ENCODE peak calls at places on chromosomes 16 and 17, in eight cellular contexts. K is cardiac muscle cell, Y is body of pancreas, S is Peyer's patch, U is neural progenitor cell, O is GM23338, X is heart right ventricle, E is psoas muscle. W is an unnamed sample. For H3K4me1, the result is how much of the 10 kb centered on the place peaks cover.

GRCh38 chr17:48502312-48502711 is 28.5 kb downstream of the HOXB1 start:
- DNase-seq in K (no peak), Y (no peak), S (no peak), U (no peak), O (no peak), X (no peak), E (no peak), W (no peak)

GRCh38 chr16:20385844-20386832 is 18.4 kb downstream of the PDILT start:
- DNase-seq in K (peak), Y (peak), S (peak), U (peak), O (peak), X (peak), E (peak), W (peak)

GRCh38 chr16:55778718-55779117 is 54.2 kb downstream of the CES1 start:
- DNase-seq in K (no peak), Y (no peak), S (no peak), U (no peak), O (no peak), X (no peak), E (no peak), W (no peak)

GRCh38 chr17:67164298-67164697 is 80.7 kb downstream of the HELZ start:
- DNase-seq in K (no peak), Y (no peak), S (no peak), U (no peak), O (no peak), X (no peak), E (no peak), W (no peak)

GRCh38 chr16:89099905-89100304 is 6.3 kb downstream of the ACSF3 start:
- DNase-seq in K (no peak), Y (no peak), S (peak), U (no peak), O (no peak), X (no peak), E (no peak), W (no peak)

GRCh38 chr17:57517216-57517518 is 227.9 kb downstream of the CCDC182 start:
- DNase-seq in K (peak), Y (no peak), S (no peak), U (peak), O (no peak), X (peak), E (no peak), W (no peak)

GRCh38 chr17:76014925-76015261 is 12.2 kb downstream of the EVPL start:
- DNase-seq in K (no peak), Y (peak), S (no peak), U (no peak), O (no peak), X (no peak), E (no peak), W (no peak)

GRCh38 chr17:66711403-66711802 is 123.5 kb upstream of the CACNG5 start:
- DNase-seq in K (no peak), Y (no peak), S (no peak), U (no peak), O (no peak), X (no peak), E (no peak), W (no peak)

GRCh38 chr16:24931091-24931490 is 84.1 kb downstream of the ARHGAP17 start:
- DNase-seq in K (no peak), Y (no peak), S (no peak), U (no peak), O (no peak), X (no peak), E (no peak), W (no peak)

GRCh38 chr17:18860161-18860972 is 2.4 kb downstream of the PRPSAP2 start:
- DNase-seq in K (no peak), Y (no peak), S (peak), U (no peak), O (no peak), X (no peak), E (no peak), W (no peak)

GRCh38 chr17:17180741-17181525 is 25.2 kb downstream of the PLD6 start:
- DNase-seq in K (no peak), Y (no peak), S (no peak), U (no peak), O (no peak), X (peak), E (no peak), W (no peak)

GRCh38 chr16:58882292-58882691 is 148.2 kb upstream of the GOT2 start:
- DNase-seq in K (no peak), Y (peak), S (no peak), U (no peak), O (no peak), X (no peak), E (no peak), W (no peak)

GRCh38 chr16:9793623-9794022 is 388.6 kb downstream of the GRIN2A start:
- DNase-seq in K (no peak), Y (no peak), S (no peak), U (no peak), O (no peak), X (no peak), E (no peak), W (no peak)

GRCh38 chr16:12271006-12271405 is 294.5 kb downstream of the SNX29 start:
- DNase-seq in K (no peak), Y (no peak), S (no peak), U (peak), O (peak), X (no peak), E (no peak), W (no peak)

GRCh38 chr16:69309316-69309715 is 1.8 kb upstream of the VPS4A start:
- DNase-seq in K (no peak), Y (no peak), S (peak), U (no peak), O (peak), X (no peak), E (no peak), W (no peak)

GRCh38 chr17:36001862-36002603 is 680 bp upstream of the CCL15 start:
- DNase-seq in K (peak), Y (peak), S (peak), U (peak), O (no peak), X (no peak), E (no peak), W (no peak)

GRCh38 chr16:14205666-14206065 is 134.5 kb downstream of the MRTFB start:
- DNase-seq in K (no peak), Y (no peak), S (no peak), U (no peak), O (no peak), X (no peak), E (no peak), W (no peak)

GRCh38 chr17:74410001-74410443 is 21.9 kb upstream of the GPRC5C start:
- DNase-seq in K (no peak), Y (no peak), S (no peak), U (no peak), O (no peak), X (no peak), E (no peak), W (no peak)

GRCh38 chr17:71260366-71260765 is 860.5 kb upstream of the SOX9 start:
- DNase-seq in K (no peak), Y (no peak), S (no peak), U (no peak), O (no peak), X (no peak), E (no peak), W (no peak)

GRCh38 chr17:46832945-46833839 is 14.7 kb upstream of the WNT3 start:
- DNase-seq in K (peak), Y (peak), S (no peak), U (peak), O (no peak), X (peak), E (peak), W (no peak)

GRCh38 chr17:40103082-40103741 is 2.8 kb upstream of the NR1D1 start:
- DNase-seq in K (no peak), Y (no peak), S (no peak), U (no peak), O (peak), X (peak), E (peak), W (no peak)
- H3K4me1 ChIP-seq in K (under half), Y (half or more), S (half or more), U (under half), O (half or more), X (half or more), E (half or more), W (half or more)

GRCh38 chr17:77200711-77201110 is 59.9 kb downstream of the SEC14L1 start:
- DNase-seq in K (no peak), Y (no peak), S (no peak), U (no peak), O (no peak), X (no peak), E (peak), W (no peak)
- H3K27ac ChIP-seq in K (no peak), Y (no peak), S (no peak), U (no peak), O (no peak), X (no peak), E (peak), W (no peak)

DNA sequence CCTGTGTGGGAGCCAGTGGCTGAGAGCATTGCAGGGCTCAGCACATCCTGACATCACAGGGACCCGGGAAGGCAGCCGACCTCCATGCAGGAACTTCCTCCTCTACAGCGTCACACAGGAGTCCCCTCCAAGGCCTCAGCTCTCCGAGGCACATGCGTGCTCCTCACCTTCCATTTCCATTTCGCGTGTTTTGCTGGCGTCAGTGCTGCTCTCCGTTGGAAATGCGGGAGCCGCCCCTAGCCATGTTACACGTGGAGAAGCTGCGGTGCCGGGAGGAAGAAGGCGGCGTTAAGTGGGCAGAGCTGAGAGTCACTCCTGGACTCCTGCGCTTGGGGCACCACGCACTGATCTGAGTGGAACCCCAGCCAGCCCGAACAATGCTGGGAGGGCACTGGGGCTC is 25.2 kb upstream of the CRISPLD2 start:
- DNase-seq in K (no peak), Y (no peak), S (no peak), U (no peak), O (no peak), X (no peak), E (no peak), W (no peak)
- H3K4me1 ChIP-seq in K (under half), Y (under half), S (under half), U (under half), O (under half), X (under half), E (under half), W (under half)

GRCh38 chr17:10460062-10460461 is 9.3 kb downstream of the MYH4 start:
- DNase-seq in K (peak), Y (no peak), S (no peak), U (no peak), O (no peak), X (no peak), E (no peak), W (no peak)

GRCh38 chr17:10457952-10458351 is 11.4 kb downstream of the MYH4 start:
- DNase-seq in K (no peak), Y (no peak), S (no peak), U (no peak), O (no peak), X (no peak), E (no peak), W (no peak)

DNA sequence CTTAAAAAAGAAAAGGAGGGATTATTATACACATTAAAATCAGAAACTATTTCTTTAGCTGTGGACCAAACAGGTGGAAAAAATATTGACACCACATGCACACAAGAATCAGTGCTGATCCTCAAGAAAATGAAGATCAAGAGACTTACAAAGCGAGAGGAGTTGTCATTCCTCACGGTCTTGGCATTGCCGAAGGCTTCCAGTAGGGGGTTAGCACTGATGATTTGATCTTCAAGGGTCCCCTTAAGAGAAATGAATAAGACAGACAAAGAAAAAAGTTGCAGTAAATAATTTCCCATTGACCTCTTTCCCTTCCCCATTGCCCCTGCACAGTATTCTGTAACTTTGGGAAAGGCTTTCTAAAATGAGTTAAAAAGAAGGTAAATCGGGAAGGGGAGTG is 6.0 kb downstream of the MYH4 start:
- DNase-seq in K (no peak), Y (no peak), S (no peak), U (no peak), O (peak), X (no peak), E (no peak), W (no peak)
- H3K27ac ChIP-seq in K (no peak), Y (no peak), S (no peak), U (no peak), O (no peak), X (no peak), E (no peak), W (no peak)

DNA sequence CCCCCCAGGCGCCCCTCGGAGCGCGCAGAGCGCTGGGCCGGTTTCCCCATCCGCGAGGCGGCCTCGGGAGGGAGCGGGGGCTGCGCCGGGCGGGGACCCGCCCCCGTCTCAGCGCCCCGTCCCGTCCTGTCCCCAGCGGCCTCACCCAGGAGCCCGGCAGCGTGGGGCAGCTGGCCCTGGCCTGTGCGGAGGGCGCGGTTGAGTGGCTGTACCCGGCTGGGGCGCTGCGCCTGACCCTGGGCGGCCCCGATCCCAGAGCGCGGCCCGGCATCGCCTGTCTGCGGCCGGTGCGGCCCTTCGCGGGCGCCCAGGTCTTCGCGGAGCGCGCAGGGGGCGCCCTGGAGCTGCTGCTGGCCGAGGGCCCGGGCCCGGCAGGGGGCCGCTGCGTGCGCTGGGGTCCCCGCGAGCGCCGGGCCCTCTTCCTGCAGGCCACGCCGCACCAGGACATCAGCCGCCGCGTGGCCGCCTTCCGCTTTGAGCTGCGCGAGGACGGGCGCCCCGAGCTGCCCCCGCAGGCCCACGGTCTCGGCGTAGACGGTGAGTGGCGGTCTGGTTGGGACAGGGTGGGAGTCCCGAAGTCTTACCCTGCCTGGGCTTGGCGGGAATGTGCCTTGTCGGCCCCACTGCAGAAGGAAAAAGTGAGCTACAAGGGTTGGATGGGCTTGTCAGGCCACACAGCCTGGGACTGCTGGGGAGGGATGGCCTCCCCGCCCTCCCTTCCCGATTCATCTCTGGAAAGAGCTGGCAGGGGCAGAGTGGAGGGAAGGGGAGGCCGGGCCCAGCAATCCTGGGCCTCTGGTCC is 731 bp downstream of the METRN start:
- DNase-seq in K (peak), Y (no peak), S (peak), U (peak), O (peak), X (no peak), E (no peak), W (no peak)
- H3K4me1 ChIP-seq in K (under half), Y (half or more), S (under half), U (under half), O (under half), X (under half), E (under half), W (under half)

DNA sequence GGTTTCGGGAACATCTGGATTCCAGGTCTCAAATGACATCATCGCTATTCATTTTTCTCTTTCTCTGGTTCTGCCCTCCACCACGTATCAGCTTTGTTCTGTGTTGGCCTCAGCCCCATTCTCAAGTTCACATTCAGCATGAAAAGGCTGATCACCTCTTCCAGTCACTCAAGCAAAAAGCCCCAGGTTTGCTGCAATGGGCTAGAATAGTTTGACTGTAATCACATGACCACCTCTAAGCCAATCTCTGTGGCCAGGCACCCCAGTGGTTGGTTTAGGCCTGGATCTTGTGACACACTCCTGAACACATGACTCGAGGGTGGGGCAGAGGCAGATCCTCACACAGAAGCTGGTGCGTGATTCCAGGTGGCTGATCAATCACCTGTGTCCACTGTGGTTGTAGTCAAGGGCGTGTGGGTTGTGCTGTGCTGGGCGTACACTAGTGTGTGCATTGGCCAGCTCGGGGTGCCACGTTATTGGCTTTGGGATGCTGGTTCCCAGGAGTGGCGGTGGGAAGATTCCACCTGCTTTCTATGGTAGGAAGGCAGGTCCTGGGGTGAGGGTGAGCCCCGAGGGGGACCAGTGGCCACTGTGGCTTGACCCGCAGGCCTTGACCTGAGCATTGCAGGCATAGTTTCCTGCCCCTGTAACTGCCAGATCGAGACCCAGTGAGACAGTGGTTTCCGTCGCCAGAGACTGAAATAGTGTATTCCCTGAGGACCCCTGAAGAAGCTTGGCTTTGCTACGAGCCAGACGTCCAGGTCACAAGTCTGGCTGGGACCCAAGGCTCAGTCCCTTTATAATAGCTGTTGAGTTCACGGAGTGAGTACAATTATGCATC is 12.0 kb downstream of the EEF2K start:
- DNase-seq in K (no peak), Y (peak), S (peak), U (no peak), O (peak), X (peak), E (peak), W (no peak)
- H3K27ac ChIP-seq in K (no peak), Y (no peak), S (no peak), U (no peak), O (peak), X (peak), E (peak), W (no peak)

DNA sequence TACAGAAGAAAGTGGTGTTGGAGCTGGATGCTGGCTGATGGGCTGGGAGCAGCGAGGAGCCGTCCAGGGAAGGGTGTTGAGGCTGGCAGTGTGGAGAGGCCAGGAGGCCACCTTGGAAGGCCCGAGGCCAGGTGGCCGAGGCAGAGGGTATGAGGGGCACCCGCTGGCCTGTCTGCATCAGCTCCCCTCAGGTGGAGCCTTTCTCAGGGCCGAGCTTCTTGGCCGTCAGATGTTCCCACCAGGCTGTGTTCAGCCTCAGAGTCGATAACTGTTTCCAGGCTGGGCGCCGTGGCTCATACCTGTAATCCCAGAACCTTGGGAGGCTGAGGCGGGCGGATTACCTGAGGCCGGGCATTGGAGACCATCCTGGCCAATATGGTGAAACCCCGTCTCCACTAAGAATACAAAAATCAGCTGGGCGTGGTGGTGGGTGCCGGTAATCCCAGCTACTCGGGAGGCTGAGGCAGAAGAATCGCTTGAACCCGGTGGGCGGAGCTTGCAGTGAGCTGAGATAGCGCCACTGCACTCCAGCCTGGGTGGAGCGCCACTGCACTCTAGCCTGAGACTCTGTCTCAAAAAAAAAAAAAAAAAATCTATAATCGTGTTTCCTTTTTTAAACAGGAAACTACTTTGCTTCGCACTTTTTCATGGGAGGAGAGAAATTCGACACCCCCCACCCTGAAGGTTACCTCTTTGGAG is 25.3 kb downstream of the MGRN1 start:
- DNase-seq in K (no peak), Y (no peak), S (no peak), U (no peak), O (no peak), X (no peak), E (no peak), W (no peak)
- H3K4me1 ChIP-seq in K (under half), Y (under half), S (under half), U (under half), O (under half), X (under half), E (under half), W (under half)

DNA sequence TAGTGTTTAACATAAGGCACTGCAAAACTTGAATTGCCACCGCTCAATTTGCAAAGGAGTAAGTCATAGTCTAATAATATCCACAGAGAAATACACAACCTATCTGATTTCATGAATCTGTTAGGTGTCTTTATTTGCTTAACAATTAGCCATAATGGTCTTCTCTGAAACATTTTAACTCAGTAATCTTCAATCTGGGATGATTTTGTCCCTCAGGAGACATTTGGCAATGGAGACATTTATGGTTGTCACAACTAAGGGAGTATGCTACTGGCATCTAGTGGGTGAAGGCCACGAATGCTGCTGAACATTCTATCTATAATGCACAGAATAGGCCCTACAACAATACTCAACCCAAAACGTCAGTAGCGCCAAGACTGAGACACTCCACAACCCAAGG is 4.3 kb downstream of the UBE2G1 start:
- DNase-seq in K (no peak), Y (no peak), S (no peak), U (no peak), O (no peak), X (no peak), E (no peak), W (no peak)
- H3K27ac ChIP-seq in K (peak), Y (no peak), S (no peak), U (no peak), O (no peak), X (peak), E (peak), W (no peak)

DNA sequence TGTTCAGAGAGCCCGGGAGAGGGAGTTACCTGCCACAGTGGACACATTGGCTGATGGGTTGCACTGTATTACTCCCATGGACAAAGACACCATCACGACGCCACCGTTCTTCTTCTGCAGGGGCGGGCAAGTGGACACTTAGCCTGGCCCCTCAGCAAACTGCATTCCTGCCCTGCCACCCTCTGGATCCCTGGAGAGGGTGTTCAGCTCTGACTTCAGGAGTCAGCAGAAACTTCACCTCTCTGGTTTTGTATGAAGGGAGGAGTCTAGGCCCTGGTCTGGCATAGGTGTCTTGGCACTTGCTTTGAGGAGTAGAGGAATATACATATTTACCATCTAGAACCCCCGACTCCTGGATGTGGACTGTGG is 9.3 kb downstream of the DPEP2 start:
- DNase-seq in K (no peak), Y (no peak), S (no peak), U (no peak), O (no peak), X (no peak), E (no peak), W (no peak)
- H3K4me1 ChIP-seq in K (under half), Y (under half), S (under half), U (under half), O (under half), X (under half), E (half or more), W (under half)

W was measured in CD4-positive, alpha-beta memory T cell.